ENCODE peak calls at places on chromosomes 7 and 10, in four cellular contexts. V is HepG2, T is A549, N is K562. K is an unnamed sample.

GRCh38 chr10:101080933-101081546 is 19.3 kb downstream of the KAZALD1 start:
- DNase-seq in V (no peak), T (no peak), N (peak), K (no peak)

GRCh38 chr10:124748953-124749645 is 4.9 kb upstream of the FAM53B start:
- DNase-seq in V (no peak), T (no peak), N (no peak), K (no peak)

GRCh38 chr7:42914009-42914725 is 2.3 kb upstream of the C7orf25 start:
- DNase-seq in V (no peak), T (no peak), N (no peak), K (no peak)

GRCh38 chr7:20440472-20441105 is 109.9 kb downstream of the ITGB8 start:
- DNase-seq in V (peak), T (peak), N (peak), K (peak)

GRCh38 chr10:1462994-1463633 is 274.2 kb downstream of the ADARB2 start:
- DNase-seq in V (no peak), T (no peak), N (no peak), K (no peak)

GRCh38 chr7:50792342-50793114 is 9.8 kb upstream of the GRB10 start:
- DNase-seq in V (no peak), T (peak), N (peak), K (no peak)

GRCh38 chr10:96491303-96491702 is 22.4 kb downstream of the TLL2 start:
- DNase-seq in V (no peak), T (no peak), N (peak), K (no peak)

GRCh38 chr10:108358912-108359311 is 1194.4 kb upstream of the SORCS1 start:
- DNase-seq in V (peak), T (peak), N (no peak), K (no peak)

GRCh38 chr10:51926336-51926735 is 226.9 kb upstream of the CSTF2T start:
- DNase-seq in V (no peak), T (no peak), N (no peak), K (no peak)

GRCh38 chr7:41874206-41874770 is 171.4 kb upstream of the INHBA start:
- DNase-seq in V (no peak), T (no peak), N (no peak), K (no peak)

GRCh38 chr10:69503001-69503895 is 52.0 kb downstream of the TSPAN15 start:
- DNase-seq in V (no peak), T (no peak), N (no peak), K (no peak)

GRCh38 chr7:27165089-27165654 is at the start of gene HOXA9:
- DNase-seq in V (no peak), T (no peak), N (no peak), K (no peak)

GRCh38 chr10:84269773-84270172 is 24.9 kb downstream of the RGR start:
- DNase-seq in V (no peak), T (no peak), N (no peak), K (no peak)

GRCh38 chr10:16902606-16903005 is 85.4 kb upstream of the RSU1 start:
- DNase-seq in V (no peak), T (no peak), N (no peak), K (no peak)

GRCh38 chr10:58157076-58157766 is 110.5 kb downstream of the IPMK start:
- DNase-seq in V (no peak), T (peak), N (no peak), K (no peak)

GRCh38 chr10:96470108-96470743 is 43.5 kb downstream of the TLL2 start:
- DNase-seq in V (peak), T (peak), N (peak), K (no peak)

GRCh38 chr7:158710651-158711102 is 6.1 kb upstream of the NCAPG2 start:
- DNase-seq in V (no peak), T (no peak), N (peak), K (no peak)

GRCh38 chr10:102776779-102777417 is 33.1 kb downstream of the WBP1L start:
- DNase-seq in V (peak), T (peak), N (peak), K (peak)

GRCh38 chr10:113397031-113397430 is 155.8 kb upstream of the HABP2 start:
- DNase-seq in V (no peak), T (no peak), N (no peak), K (no peak)

GRCh38 chr7:152553671-152554317 is 118.0 kb upstream of the KMT2C start:
- DNase-seq in V (no peak), T (no peak), N (peak), K (peak)
- TF ChIP-seq RNF2 in V (no peak), T (no peak), N (no peak), K (no peak)

GRCh38 chr10:129914153-129914855 is 49.8 kb downstream of the EBF3 start:
- DNase-seq in V (no peak), T (no peak), N (no peak), K (no peak)

GRCh38 chr10:129910861-129911260 is 53.2 kb downstream of the EBF3 start:
- DNase-seq in V (no peak), T (no peak), N (no peak), K (no peak)

GRCh38 chr10:129913021-129913695 is 50.9 kb downstream of the EBF3 start:
- DNase-seq in V (no peak), T (no peak), N (no peak), K (no peak)

GRCh38 chr10:129911451-129912160 is 52.5 kb downstream of the EBF3 start:
- DNase-seq in V (no peak), T (no peak), N (no peak), K (no peak)

GRCh38 chr10:129912161-129912917 is 51.7 kb downstream of the EBF3 start:
- DNase-seq in V (no peak), T (no peak), N (no peak), K (no peak)
- TF ChIP-seq RFX5 in V (no peak), T (no peak), N (no peak), K (no peak)

GRCh38 chr10:77103213-77103612 is 534.4 kb downstream of the KCNMA1 start:
- DNase-seq in V (no peak), T (no peak), N (no peak), K (no peak)

GRCh38 chr10:77101416-77101815 is 536.2 kb downstream of the KCNMA1 start:
- DNase-seq in V (no peak), T (no peak), N (no peak), K (no peak)

GRCh38 chr10:77109470-77109994 is 528.1 kb downstream of the KCNMA1 start:
- DNase-seq in V (no peak), T (no peak), N (no peak), K (no peak)

GRCh38 chr10:77105756-77106155 is 531.9 kb downstream of the KCNMA1 start:
- DNase-seq in V (no peak), T (no peak), N (no peak), K (no peak)

GRCh38 chr10:77104459-77104980 is 533.1 kb downstream of the KCNMA1 start:
- DNase-seq in V (no peak), T (no peak), N (no peak), K (no peak)
- H3K27ac ChIP-seq in V (no peak), T (no peak), N (no peak), K (no peak)

GRCh38 chr7:22064816-22065215 is 119.1 kb upstream of the CDCA7L start:
- DNase-seq in V (no peak), T (no peak), N (no peak), K (no peak)
- TF ChIP-seq RNF2 in V (no peak), T (no peak), N (no peak), K (no peak)

DNA sequence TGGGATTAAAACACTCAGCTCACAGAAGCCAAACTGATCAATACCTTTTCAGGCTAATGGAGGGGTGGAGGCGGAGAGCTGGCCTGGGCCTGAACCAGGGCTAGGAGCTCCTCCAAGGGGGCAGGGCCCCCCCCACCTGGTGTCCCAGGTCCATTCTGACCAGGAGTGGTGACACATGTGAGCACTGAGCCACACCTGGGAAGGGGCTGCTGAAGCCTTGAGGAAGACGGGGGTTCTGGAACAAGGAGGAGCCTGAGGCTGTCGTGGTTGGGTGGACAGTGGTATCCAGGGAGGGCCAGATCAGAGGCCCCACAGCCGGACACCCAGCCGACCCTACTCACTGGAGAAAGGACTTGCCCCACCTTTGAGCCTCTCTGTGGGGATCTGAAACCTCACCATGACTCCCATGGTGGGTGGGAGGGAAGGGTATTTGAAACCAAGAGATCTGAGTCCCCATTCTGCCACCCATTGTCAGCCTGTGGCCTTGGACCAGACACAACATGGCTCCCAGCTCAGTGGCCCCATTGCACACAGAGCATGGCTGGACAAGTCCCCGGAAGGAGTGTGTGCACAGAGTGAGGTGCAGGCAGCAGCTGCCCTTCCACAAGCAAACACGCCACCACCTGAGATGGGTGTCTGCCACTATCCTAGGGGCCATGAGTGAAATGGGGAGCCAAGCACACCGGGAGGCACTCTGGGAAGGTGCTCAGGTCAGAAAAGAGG is 12.4 kb downstream of the TMEM273 start:
- DNase-seq in V (no peak), T (no peak), N (no peak), K (no peak)
- TF ChIP-seq RFX5 in V (no peak), T (no peak), N (no peak), K (no peak)

GRCh38 chr10:75468612-75469011 is 37.2 kb downstream of the LRMDA start:
- DNase-seq in V (no peak), T (no peak), N (no peak), K (no peak)

GRCh38 chr10:75470901-75471300 is 39.5 kb downstream of the LRMDA start:
- DNase-seq in V (no peak), T (no peak), N (no peak), K (no peak)

GRCh38 chr10:75466016-75466415 is 34.6 kb downstream of the LRMDA start:
- DNase-seq in V (no peak), T (no peak), N (no peak), K (no peak)

GRCh38 chr10:75466886-75467285 is 35.5 kb downstream of the LRMDA start:
- DNase-seq in V (no peak), T (no peak), N (no peak), K (no peak)

GRCh38 chr10:75469018-75469616 is 37.7 kb downstream of the LRMDA start:
- DNase-seq in V (peak), T (peak), N (no peak), K (no peak)
- H3K27ac ChIP-seq in V (no peak), T (peak), N (no peak), K (no peak)

DNA sequence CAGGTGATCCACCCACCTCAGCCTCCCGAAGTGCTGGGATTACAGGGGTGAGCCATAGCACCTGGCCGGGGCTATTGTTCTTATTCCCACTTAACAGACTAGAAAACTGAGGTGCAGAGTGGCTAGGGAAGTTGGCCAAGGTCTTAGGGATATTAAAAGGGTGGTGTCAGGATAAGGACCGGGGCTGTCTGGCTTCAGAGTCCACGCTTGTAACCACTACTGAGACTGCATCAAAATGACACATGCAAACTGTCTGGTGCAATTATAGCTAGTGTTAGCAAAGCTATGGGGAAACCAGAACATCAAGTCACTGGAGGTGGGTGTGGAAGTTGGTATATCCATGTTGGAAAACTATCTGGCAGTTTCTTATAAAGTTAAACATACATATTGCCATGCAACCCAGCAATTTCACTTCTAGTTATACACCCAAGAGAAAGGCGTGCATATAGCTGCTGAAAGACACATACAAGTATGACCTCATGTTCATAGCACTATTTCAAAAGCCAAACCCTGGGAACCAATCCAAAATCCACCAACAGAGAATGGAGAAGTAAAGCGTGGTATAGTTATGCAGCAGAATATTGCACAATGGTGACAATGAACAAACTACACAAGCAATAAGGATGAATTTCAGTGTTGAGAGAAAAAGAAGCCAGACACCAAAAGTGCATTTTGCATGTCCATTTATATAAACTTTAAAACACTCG is 33.9 kb upstream of the EEPD1 start:
- DNase-seq in V (peak), T (peak), N (no peak), K (no peak)
- TF ChIP-seq RNF2 in V (no peak), T (no peak), N (no peak), K (no peak)